ENCODE peak calls at places on chromosomes 1 and 21, in eight cellular contexts. One of them, this sample, is unnamed.

GRCh38 chr1:167076136-167076710 is 14.0 kb downstream of the GPA33 start:
- DNase-seq in transverse colon: no peak
- DNase-seq in adrenal gland: no peak
- DNase-seq in AG04450: no peak
- DNase-seq in mesenchymal stem cell: no peak
- DNase-seq in heart left ventricle: no peak
- DNase-seq in upper lobe of right lung: no peak
- DNase-seq in uterus: no peak
- DNase-seq in this sample: no peak

GRCh38 chr1:117147341-117147831 is 25.8 kb upstream of the TRIM45 start:
- DNase-seq in transverse colon: no peak
- DNase-seq in adrenal gland: no peak
- DNase-seq in AG04450: no peak
- DNase-seq in mesenchymal stem cell: no peak
- DNase-seq in heart left ventricle: no peak
- DNase-seq in upper lobe of right lung: no peak
- DNase-seq in uterus: no peak
- DNase-seq in this sample: no peak

GRCh38 chr1:226424228-226425003 is 16.5 kb upstream of the PARP1 start:
- DNase-seq in transverse colon: no peak
- DNase-seq in adrenal gland: no peak
- DNase-seq in AG04450: no peak
- DNase-seq in mesenchymal stem cell: peak; percentile 32
- DNase-seq in heart left ventricle: no peak
- DNase-seq in upper lobe of right lung: no peak
- DNase-seq in uterus: no peak
- DNase-seq in this sample: no peak

GRCh38 chr1:224381880-224382548 is 25.3 kb downstream of the CNIH4 start:
- DNase-seq in transverse colon: no peak
- DNase-seq in adrenal gland: no peak
- DNase-seq in AG04450: no peak
- DNase-seq in mesenchymal stem cell: no peak
- DNase-seq in heart left ventricle: no peak
- DNase-seq in upper lobe of right lung: no peak
- DNase-seq in uterus: no peak
- DNase-seq in this sample: no peak

GRCh38 chr1:55184859-55185258 is 30.3 kb downstream of the USP24 start:
- DNase-seq in transverse colon: no peak
- DNase-seq in adrenal gland: no peak
- DNase-seq in AG04450: no peak
- DNase-seq in mesenchymal stem cell: no peak
- DNase-seq in heart left ventricle: no peak
- DNase-seq in upper lobe of right lung: no peak
- DNase-seq in uterus: no peak
- DNase-seq in this sample: no peak

GRCh38 chr1:10912441-10912840 is 100.0 kb upstream of the TARDBP start:
- DNase-seq in transverse colon: no peak
- DNase-seq in adrenal gland: no peak
- DNase-seq in AG04450: no peak
- DNase-seq in mesenchymal stem cell: no peak
- DNase-seq in heart left ventricle: no peak
- DNase-seq in upper lobe of right lung: no peak
- DNase-seq in uterus: no peak
- DNase-seq in this sample: peak; percentile 54

GRCh38 chr1:110312188-110313121 is 26.7 kb upstream of the RBM15 start:
- DNase-seq in transverse colon: peak; percentile 82
- DNase-seq in adrenal gland: peak; percentile 84
- DNase-seq in AG04450: peak; percentile 51
- DNase-seq in mesenchymal stem cell: peak; percentile 72
- DNase-seq in heart left ventricle: peak; percentile 83
- DNase-seq in upper lobe of right lung: peak; percentile 88
- DNase-seq in uterus: peak; percentile 66
- DNase-seq in this sample: peak; percentile 91

GRCh38 chr1:237220243-237220642 is 178.3 kb downstream of the RYR2 start:
- DNase-seq in transverse colon: no peak
- DNase-seq in adrenal gland: no peak
- DNase-seq in AG04450: no peak
- DNase-seq in mesenchymal stem cell: no peak
- DNase-seq in heart left ventricle: peak; percentile 46
- DNase-seq in upper lobe of right lung: no peak
- DNase-seq in uterus: no peak
- DNase-seq in this sample: no peak

GRCh38 chr1:98437540-98437939 is 224.0 kb upstream of the SNX7 start:
- DNase-seq in transverse colon: no peak
- DNase-seq in adrenal gland: no peak
- DNase-seq in AG04450: no peak
- DNase-seq in mesenchymal stem cell: no peak
- DNase-seq in heart left ventricle: no peak
- DNase-seq in upper lobe of right lung: no peak
- DNase-seq in uterus: no peak
- DNase-seq in this sample: no peak

GRCh38 chr1:55724551-55725325 is 509.6 kb upstream of the USP24 start:
- DNase-seq in transverse colon: no peak
- DNase-seq in adrenal gland: no peak
- DNase-seq in AG04450: peak; percentile 93
- DNase-seq in mesenchymal stem cell: peak; percentile 86
- DNase-seq in heart left ventricle: no peak
- DNase-seq in upper lobe of right lung: no peak
- DNase-seq in uterus: no peak
- DNase-seq in this sample: no peak

GRCh38 chr1:32811265-32811664 is 5.9 kb downstream of the YARS1 start:
- DNase-seq in transverse colon: no peak
- DNase-seq in adrenal gland: no peak
- DNase-seq in AG04450: no peak
- DNase-seq in mesenchymal stem cell: no peak
- DNase-seq in heart left ventricle: no peak
- DNase-seq in upper lobe of right lung: no peak
- DNase-seq in uterus: no peak
- DNase-seq in this sample: no peak

GRCh38 chr1:17718136-17718535 is 37.0 kb upstream of the ACTL8 start:
- DNase-seq in transverse colon: no peak
- DNase-seq in adrenal gland: no peak
- DNase-seq in AG04450: no peak
- DNase-seq in mesenchymal stem cell: no peak
- DNase-seq in heart left ventricle: no peak
- DNase-seq in upper lobe of right lung: no peak
- DNase-seq in uterus: no peak
- DNase-seq in this sample: no peak

GRCh38 chr21:45970674-45971486 is 10.7 kb upstream of the COL6A1 start:
- DNase-seq in transverse colon: peak; percentile 54
- DNase-seq in adrenal gland: no peak
- DNase-seq in AG04450: no peak
- DNase-seq in mesenchymal stem cell: peak; percentile 62
- DNase-seq in heart left ventricle: peak; percentile 71
- DNase-seq in upper lobe of right lung: peak; percentile 75
- DNase-seq in uterus: peak; percentile 74
- DNase-seq in this sample: peak; percentile 87

GRCh38 chr1:180283098-180283497 is 53.0 kb downstream of the LHX4 start:
- DNase-seq in transverse colon: no peak
- DNase-seq in adrenal gland: no peak
- DNase-seq in AG04450: no peak
- DNase-seq in mesenchymal stem cell: no peak
- DNase-seq in heart left ventricle: no peak
- DNase-seq in upper lobe of right lung: no peak
- DNase-seq in uterus: no peak
- DNase-seq in this sample: no peak

GRCh38 chr1:212608956-212609700 is 567 bp downstream of the ATF3 start:
- DNase-seq in transverse colon: peak; percentile 61
- DNase-seq in adrenal gland: peak; percentile 46
- DNase-seq in AG04450: no peak
- DNase-seq in mesenchymal stem cell: peak; percentile 55
- DNase-seq in heart left ventricle: peak; percentile 66
- DNase-seq in upper lobe of right lung: peak; percentile 84
- DNase-seq in uterus: peak; percentile 60
- DNase-seq in this sample: peak; percentile 89

GRCh38 chr1:229514578-229515275 is 6.6 kb upstream of the NUP133 start:
- DNase-seq in transverse colon: peak; percentile 59
- DNase-seq in adrenal gland: peak; percentile 78
- DNase-seq in AG04450: peak; percentile 30
- DNase-seq in mesenchymal stem cell: peak; percentile 80
- DNase-seq in heart left ventricle: peak; percentile 62
- DNase-seq in upper lobe of right lung: no peak
- DNase-seq in uterus: peak; percentile 68
- DNase-seq in this sample: no peak

GRCh38 chr21:45504516-45505415 is 37.5 kb downstream of the SLC19A1 start:
- DNase-seq in transverse colon: no peak
- DNase-seq in adrenal gland: no peak
- DNase-seq in AG04450: no peak
- DNase-seq in mesenchymal stem cell: no peak
- DNase-seq in heart left ventricle: peak; percentile 16
- DNase-seq in upper lobe of right lung: peak; percentile 56
- DNase-seq in uterus: no peak
- DNase-seq in this sample: peak; percentile 68

GRCh38 chr1:58786184-58786926 is 2.5 kb upstream of the JUN start:
- DNase-seq in transverse colon: no peak
- DNase-seq in adrenal gland: no peak
- DNase-seq in AG04450: no peak
- DNase-seq in mesenchymal stem cell: peak; percentile 43
- DNase-seq in heart left ventricle: no peak
- DNase-seq in upper lobe of right lung: no peak
- DNase-seq in uterus: no peak
- DNase-seq in this sample: no peak
- H3K27ac ChIP-seq in transverse colon: peak overlapping the region; percentile 99
- H3K27ac ChIP-seq in adrenal gland: peak overlapping the region; percentile 100
- H3K27ac ChIP-seq in AG04450: peak overlapping the region; percentile 58
- H3K27ac ChIP-seq in mesenchymal stem cell: peak overlapping the region; percentile 89
- H3K27ac ChIP-seq in heart left ventricle: peak overlapping the region; percentile 99
- H3K27ac ChIP-seq in upper lobe of right lung: peak overlapping the region; percentile 99
- H3K27ac ChIP-seq in uterus: peak overlapping the region; percentile 100
- H3K27ac ChIP-seq in this sample: peak overlapping the region; percentile 97

GRCh38 chr1:175073054-175073453 is 5.4 kb downstream of the TNN start:
- DNase-seq in transverse colon: no peak
- DNase-seq in adrenal gland: no peak
- DNase-seq in AG04450: no peak
- DNase-seq in mesenchymal stem cell: peak; percentile 3
- DNase-seq in heart left ventricle: no peak
- DNase-seq in upper lobe of right lung: no peak
- DNase-seq in uterus: peak; percentile 62
- DNase-seq in this sample: no peak

GRCh38 chr1:175070818-175071217 is 3.2 kb downstream of the TNN start:
- DNase-seq in transverse colon: no peak
- DNase-seq in adrenal gland: no peak
- DNase-seq in AG04450: no peak
- DNase-seq in mesenchymal stem cell: no peak
- DNase-seq in heart left ventricle: no peak
- DNase-seq in upper lobe of right lung: no peak
- DNase-seq in uterus: no peak
- DNase-seq in this sample: no peak

GRCh38 chr1:175073633-175074032 is 6.0 kb downstream of the TNN start:
- DNase-seq in transverse colon: no peak
- DNase-seq in adrenal gland: no peak
- DNase-seq in AG04450: no peak
- DNase-seq in mesenchymal stem cell: no peak
- DNase-seq in heart left ventricle: no peak
- DNase-seq in upper lobe of right lung: no peak
- DNase-seq in uterus: no peak
- DNase-seq in this sample: no peak

GRCh38 chr1:175071544-175071943 is 3.9 kb downstream of the TNN start:
- DNase-seq in transverse colon: no peak
- DNase-seq in adrenal gland: no peak
- DNase-seq in AG04450: no peak
- DNase-seq in mesenchymal stem cell: no peak
- DNase-seq in heart left ventricle: no peak
- DNase-seq in upper lobe of right lung: no peak
- DNase-seq in uterus: no peak
- DNase-seq in this sample: no peak

DNA sequence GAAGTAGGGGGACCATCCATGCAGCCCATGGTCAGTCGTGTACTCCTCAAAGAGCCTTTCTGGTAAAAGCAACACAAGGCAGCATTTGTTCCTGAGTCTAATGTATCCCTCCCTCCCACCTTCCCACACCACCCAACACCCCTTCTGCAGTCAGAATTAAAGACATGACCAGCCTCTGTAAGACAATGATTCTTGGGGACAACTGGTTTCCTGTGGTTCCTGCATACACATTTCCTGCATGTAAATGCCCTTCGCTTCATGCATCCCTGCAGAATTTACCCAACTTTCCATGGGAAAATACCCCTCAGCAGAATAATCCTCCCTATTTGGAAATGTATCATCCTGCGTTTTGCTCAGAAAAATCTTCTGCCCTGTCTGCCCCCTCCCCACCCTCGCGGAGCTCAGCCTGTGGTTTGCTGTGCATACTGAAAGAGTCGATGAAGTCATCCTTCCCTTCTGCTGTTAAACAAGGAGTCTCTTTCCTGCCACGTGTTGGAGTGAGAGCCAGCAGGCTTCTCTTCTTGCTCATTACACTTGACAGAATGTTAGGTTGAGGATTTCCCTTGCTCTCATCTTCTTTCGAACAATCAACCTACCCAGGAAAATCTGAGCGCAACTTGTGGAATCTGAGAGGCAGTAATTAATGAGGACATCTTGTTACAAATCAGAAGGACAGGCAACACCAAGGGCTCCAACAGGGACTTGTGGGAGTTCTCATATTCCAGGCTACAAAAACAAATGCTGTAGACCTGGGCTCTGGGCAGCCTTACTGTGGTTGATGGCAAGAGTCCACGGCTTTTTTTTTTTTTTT is 4.7 kb downstream of the TNN start:
- DNase-seq in transverse colon: peak; percentile 12
- DNase-seq in adrenal gland: no peak
- DNase-seq in AG04450: peak; percentile 23
- DNase-seq in mesenchymal stem cell: peak; percentile 50
- DNase-seq in heart left ventricle: peak; percentile 44
- DNase-seq in upper lobe of right lung: no peak
- DNase-seq in uterus: peak; percentile 62
- DNase-seq in this sample: no peak
- H3K27ac ChIP-seq in transverse colon: peak overlapping the region; percentile 8
- H3K27ac ChIP-seq in adrenal gland: no peak overlapping the region
- H3K27ac ChIP-seq in AG04450: peak overlapping the region; percentile 31
- H3K27ac ChIP-seq in mesenchymal stem cell: no peak overlapping the region
- H3K27ac ChIP-seq in heart left ventricle: no peak overlapping the region
- H3K27ac ChIP-seq in upper lobe of right lung: no peak overlapping the region
- H3K27ac ChIP-seq in uterus: peak overlapping the region; percentile 47
- H3K27ac ChIP-seq in this sample: no peak overlapping the region

GRCh38 chr1:23551849-23552248 is 7.5 kb downstream of the ID3 start:
- DNase-seq in transverse colon: no peak
- DNase-seq in adrenal gland: no peak
- DNase-seq in AG04450: no peak
- DNase-seq in mesenchymal stem cell: no peak
- DNase-seq in heart left ventricle: no peak
- DNase-seq in upper lobe of right lung: no peak
- DNase-seq in uterus: no peak
- DNase-seq in this sample: no peak
- H3K27ac ChIP-seq in transverse colon: no peak overlapping the region
- H3K27ac ChIP-seq in adrenal gland: no peak overlapping the region
- H3K27ac ChIP-seq in AG04450: no peak overlapping the region
- H3K27ac ChIP-seq in mesenchymal stem cell: no peak overlapping the region
- H3K27ac ChIP-seq in heart left ventricle: peak overlapping the region; percentile 32
- H3K27ac ChIP-seq in upper lobe of right lung: no peak overlapping the region
- H3K27ac ChIP-seq in uterus: no peak overlapping the region
- H3K27ac ChIP-seq in this sample: no peak overlapping the region

DNA sequence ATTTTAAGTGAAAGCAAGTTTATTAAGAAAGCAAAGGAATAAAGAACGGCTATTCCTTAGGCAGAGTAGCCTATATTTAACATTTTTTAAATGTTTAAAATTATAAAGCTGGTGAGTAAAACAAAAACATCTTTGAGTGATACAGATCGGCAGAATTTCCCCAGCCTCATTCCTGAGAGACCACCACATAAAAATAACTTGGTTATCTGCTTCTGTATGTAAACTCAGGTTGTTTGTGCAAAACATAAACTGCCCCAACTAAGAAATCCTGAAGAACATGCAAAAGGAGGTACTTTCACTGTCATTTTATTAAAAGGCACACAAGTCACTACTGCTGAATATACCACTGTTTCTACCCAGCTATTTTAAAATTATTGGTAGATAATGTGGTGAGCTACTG is 119.4 kb downstream of the RERE start:
- DNase-seq in transverse colon: no peak
- DNase-seq in adrenal gland: no peak
- DNase-seq in AG04450: no peak
- DNase-seq in mesenchymal stem cell: no peak
- DNase-seq in heart left ventricle: no peak
- DNase-seq in upper lobe of right lung: no peak
- DNase-seq in uterus: no peak
- DNase-seq in this sample: no peak
- H3K27ac ChIP-seq in transverse colon: no peak overlapping the region
- H3K27ac ChIP-seq in adrenal gland: no peak overlapping the region
- H3K27ac ChIP-seq in AG04450: no peak overlapping the region
- H3K27ac ChIP-seq in mesenchymal stem cell: no peak overlapping the region
- H3K27ac ChIP-seq in heart left ventricle: no peak overlapping the region
- H3K27ac ChIP-seq in upper lobe of right lung: no peak overlapping the region
- H3K27ac ChIP-seq in uterus: no peak overlapping the region
- H3K27ac ChIP-seq in this sample: no peak overlapping the region